ENCODE peak calls at places on chromosomes 11 and 22, in six cellular contexts. K is cardiac muscle cell, B is fibroblast of lung, M is astrocyte of the cerebellum, R is BJ, L is right lobe of liver. O is an unnamed sample.

GRCh38 chr11:93236741-93237675 is 39.2 kb upstream of the SLC36A4 start:
- DNase-seq in R (no peak), B (peak; percentile 44), M (peak; percentile 28), K (peak; percentile 58), L (no peak), O (peak; percentile 21)

GRCh38 chr22:35531202-35531601 is 9.4 kb upstream of the RASD2 start:
- DNase-seq in R (no peak), K (no peak), M (no peak), B (no peak), L (no peak), O (no peak)

GRCh38 chr11:1493650-1494244 is 7.2 kb upstream of the MOB2 start:
- DNase-seq in B (no peak), K (no peak), L (no peak), R (no peak), M (no peak), O (no peak)

GRCh38 chr11:133082851-133083488 is 449.3 kb downstream of the OPCML start:
- DNase-seq in M (no peak), K (peak; percentile 62), R (no peak), L (peak; percentile 70), B (peak; percentile 35), O (peak; percentile 8)

GRCh38 chr11:2933376-2934056 is 4.3 kb upstream of the PHLDA2 start:
- DNase-seq in K (peak; percentile 70), M (no peak), R (no peak), B (peak; percentile 82), L (peak; percentile 62), O (peak; percentile 95)

GRCh38 chr11:14114786-14115185 is 152.3 kb downstream of the SPON1 start:
- DNase-seq in M (no peak), B (no peak), K (no peak), R (no peak), L (no peak), O (no peak)

GRCh38 chr11:125166347-125166841 is 1.8 kb downstream of the PKNOX2 start:
- DNase-seq in L (no peak), R (no peak), K (peak; percentile 58), B (peak; percentile 34), M (no peak), O (no peak)

GRCh38 chr11:60717956-60718355 is 6.6 kb upstream of the MS4A18 start:
- DNase-seq in M (no peak), K (no peak), R (no peak), B (no peak), L (no peak), O (no peak)

GRCh38 chr11:73047773-73048371 is 94.2 kb downstream of the FCHSD2 start:
- DNase-seq in K (no peak), B (no peak), M (no peak), L (no peak), R (no peak), O (no peak)

GRCh38 chr11:86511086-86511551 is 136.4 kb downstream of the CCDC81 start:
- DNase-seq in M (no peak), L (no peak), R (no peak), K (peak; percentile 78), B (peak; percentile 82), O (peak; percentile 66)

GRCh38 chr11:47508595-47509555 is 44.1 kb downstream of the CELF1 start:
- DNase-seq in K (no peak), R (no peak), L (no peak), M (no peak), B (no peak), O (no peak)

GRCh38 chr11:66288138-66288865 is 641 bp downstream of the YIF1A start:
- DNase-seq in M (no peak), R (no peak), B (no peak), K (peak; percentile 11), L (peak; percentile 83), O (no peak)

GRCh38 chr11:44005076-44005800 is 42.5 kb upstream of the ACCSL start:
- DNase-seq in M (no peak), B (no peak), L (peak; percentile 39), K (no peak), R (no peak), O (no peak)

GRCh38 chr11:121795206-121795605 is 320.8 kb downstream of the BLID start:
- DNase-seq in R (no peak), K (no peak), B (no peak), L (no peak), M (no peak), O (no peak)

GRCh38 chr11:95849087-95849825 is 59.0 kb downstream of the CEP57 start:
- DNase-seq in R (peak; percentile 27), M (peak; percentile 83), K (peak; percentile 82), L (no peak), B (peak; percentile 85), O (peak; percentile 38)

GRCh38 chr11:125591659-125592304 is 870 bp upstream of the STT3A start:
- DNase-seq in B (peak; percentile 25), R (no peak), K (no peak), L (peak; percentile 52), M (no peak), O (peak; percentile 62)

GRCh38 chr11:104327864-104328513 is 164.0 kb upstream of the PDGFD start:
- DNase-seq in K (peak; percentile 17), R (no peak), M (no peak), L (no peak), B (no peak), O (peak; percentile 43)

GRCh38 chr11:68150029-68150428 is 28.8 kb upstream of the CHKA start:
- DNase-seq in R (no peak), K (peak; percentile 93), B (peak; percentile 30), M (no peak), L (no peak), O (no peak)

GRCh38 chr11:62554377-62554776 is 7.8 kb upstream of the AHNAK start:
- DNase-seq in L (no peak), K (no peak), B (no peak), M (no peak), R (no peak), O (no peak)

GRCh38 chr11:62552465-62552782 is 5.8 kb upstream of the AHNAK start:
- DNase-seq in B (peak; percentile 72), M (no peak), R (no peak), K (no peak), L (no peak), O (peak; percentile 71)

GRCh38 chr11:62555464-62556092 is 9.0 kb upstream of the AHNAK start:
- DNase-seq in R (no peak), L (no peak), K (no peak), B (peak; percentile 76), M (no peak), O (no peak)

GRCh38 chr11:62553839-62554361 is 7.3 kb upstream of the AHNAK start:
- DNase-seq in R (peak; percentile 61), B (peak; percentile 79), M (no peak), L (no peak), K (no peak), O (peak; percentile 92)

GRCh38 chr11:62552931-62553838 is 6.6 kb upstream of the AHNAK start:
- DNase-seq in B (peak; percentile 96), R (peak; percentile 90), L (peak; percentile 84), K (peak; percentile 93), M (peak; percentile 80), O (peak; percentile 97)
- H3K4me3 ChIP-seq in B (peak overlapping the region; percentile 49), R (peak overlapping the region; percentile 28), L (no peak overlapping the region), K (no peak overlapping the region), M (peak overlapping the region; percentile 14), O (peak overlapping the region; percentile 24)

DNA sequence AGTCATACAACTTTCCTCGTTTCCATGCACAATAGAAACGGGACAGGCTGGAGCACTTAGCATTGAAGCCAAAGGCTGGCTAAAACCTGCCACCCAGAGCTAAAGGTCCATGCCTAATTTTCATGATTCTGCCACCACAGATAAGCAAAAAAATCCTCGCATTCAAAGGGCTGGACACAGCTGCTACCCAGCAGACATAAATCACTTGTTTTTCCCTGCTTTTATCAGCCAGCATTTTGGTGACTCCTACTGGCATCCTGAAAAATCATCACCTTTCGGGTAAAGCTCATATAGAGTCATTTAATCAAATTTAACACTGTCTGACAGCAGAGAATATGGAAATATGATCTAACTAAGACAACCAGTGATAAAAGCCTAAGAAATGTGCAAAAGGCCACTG is 37.9 kb downstream of the ALG9 start:
- DNase-seq in R (no peak), M (no peak), K (peak; percentile 7), L (peak; percentile 59), B (no peak), O (no peak)
- TF ChIP-seq CTCF in R (no peak), M (no peak), K (no peak), L (peak; percentile 49), B (no peak), O (peak; percentile 2)

DNA sequence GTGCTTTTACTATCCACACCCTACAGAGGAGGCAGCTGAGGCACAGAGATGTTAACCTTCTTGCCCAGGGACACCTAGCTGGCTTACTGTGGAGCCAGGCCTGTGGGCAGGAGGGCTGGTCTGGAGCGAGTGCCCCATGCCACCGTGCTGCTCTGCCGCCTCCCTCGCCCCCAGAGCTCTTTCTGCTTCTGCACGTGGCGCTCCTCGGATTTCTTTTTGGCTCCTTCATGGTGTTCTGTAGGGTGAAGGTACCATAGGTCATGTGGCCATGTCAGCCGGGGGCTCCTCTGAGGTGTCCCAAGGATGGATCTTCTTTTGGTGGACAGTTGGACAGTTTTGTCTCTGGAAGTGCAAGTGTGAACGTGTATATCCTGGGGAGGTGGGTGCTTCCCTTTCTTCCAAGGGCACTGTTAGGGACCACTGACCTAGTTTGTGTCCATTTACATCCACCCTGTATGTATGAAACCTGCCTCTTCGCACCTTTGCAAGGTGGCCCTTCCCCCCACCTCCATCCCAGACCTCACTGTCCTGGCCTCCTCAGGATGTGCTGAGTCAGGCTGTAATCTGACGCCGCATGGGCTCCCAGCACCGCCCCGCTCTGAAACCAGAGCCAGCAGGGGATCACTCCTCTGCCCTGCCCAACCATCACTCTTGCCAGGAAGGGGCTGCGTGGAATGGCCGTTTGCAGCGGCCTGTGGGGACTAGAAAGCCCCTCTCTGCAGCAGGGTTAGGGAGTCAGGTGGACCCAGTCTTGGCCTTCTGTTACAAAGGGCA is 31.7 kb downstream of the POLR3H start:
- DNase-seq in L (peak; percentile 81), R (no peak), M (peak; percentile 53), K (peak; percentile 75), B (peak; percentile 76), O (peak; percentile 57)
- H3K4me3 ChIP-seq in L (no peak overlapping the region), R (no peak overlapping the region), M (no peak overlapping the region), K (no peak overlapping the region), B (no peak overlapping the region), O (no peak overlapping the region)

GRCh38 chr11:18731949-18732821 is 6.2 kb upstream of the IGSF22 start:
- DNase-seq in B (peak; percentile 47), R (no peak), M (no peak), L (no peak), K (peak; percentile 57), O (peak; percentile 21)

GRCh38 chr11:18737642-18738041 is 11.7 kb upstream of the IGSF22 start:
- DNase-seq in M (no peak), B (no peak), L (no peak), R (no peak), K (no peak), O (no peak)

GRCh38 chr11:18733202-18733601 is 7.2 kb upstream of the IGSF22 start:
- DNase-seq in R (no peak), M (no peak), K (no peak), B (no peak), L (no peak), O (no peak)

GRCh38 chr11:18739684-18740083 is 13.7 kb upstream of the IGSF22 start:
- DNase-seq in B (no peak), R (no peak), K (no peak), M (no peak), L (no peak), O (no peak)

DNA sequence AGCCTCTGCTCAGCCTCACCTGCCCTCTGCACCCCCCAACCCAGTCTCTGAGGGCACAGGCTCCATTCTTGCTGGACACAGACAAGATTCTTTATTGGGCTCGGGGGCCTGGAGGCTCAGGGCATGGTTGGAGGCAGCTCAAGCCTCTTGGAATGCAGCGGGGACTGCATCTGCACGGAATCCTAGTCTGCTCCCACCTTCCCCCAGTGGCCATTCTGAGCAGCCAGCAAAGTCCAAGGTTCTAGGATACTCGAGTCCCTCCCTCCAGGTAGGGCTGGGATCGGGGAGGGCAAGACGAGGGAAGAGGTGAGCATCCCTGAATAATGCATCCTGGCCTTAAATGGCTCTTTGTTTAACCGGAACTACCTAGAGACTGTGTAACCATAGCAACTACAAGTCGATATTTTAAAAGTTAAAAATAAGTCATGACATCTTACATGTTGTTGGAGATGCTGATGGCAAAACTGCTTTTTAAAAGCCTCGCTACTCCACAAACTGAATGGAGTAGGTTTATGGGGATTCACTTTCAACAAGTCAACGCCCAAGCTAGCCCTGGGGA is 10.7 kb upstream of the IGSF22 start:
- DNase-seq in R (no peak), K (no peak), B (no peak), L (no peak), M (no peak), O (no peak)
- TF ChIP-seq CTCF in R (no peak), K (no peak), B (no peak), L (no peak), M (no peak), O (no peak)